ENCODE peak calls at places on chromosomes 16 and 17, in five cellular contexts. B is posterior cingulate gyrus, V is B cell, M is ovary, J is astrocyte of the spinal cord. C is an unnamed sample.

GRCh38 chr17:80294210-80294609 is 33.6 kb downstream of the RNF213 start:
- DNase-seq in B (no peak), V (no peak), M (no peak), J (no peak), C (peak)

GRCh38 chr16:57751539-57752202 is 16.1 kb downstream of the KATNB1 start:
- DNase-seq in B (no peak), V (no peak), M (peak), J (no peak), C (no peak)

GRCh38 chr16:21184834-21185233 is 26.4 kb downstream of the LDAF1 start:
- DNase-seq in B (no peak), V (no peak), M (no peak), J (no peak), C (no peak)

GRCh38 chr16:75648265-75649076 is 898 bp downstream of the TERF2IP start:
- DNase-seq in B (peak), V (peak), M (peak), J (peak), C (peak)

GRCh38 chr17:71636644-71637043 is 484.2 kb upstream of the SOX9 start:
- DNase-seq in B (no peak), V (no peak), M (no peak), J (no peak), C (no peak)

GRCh38 chr17:55897301-55897700 is 146.4 kb downstream of the PCTP start:
- DNase-seq in B (no peak), V (no peak), M (no peak), J (no peak), C (no peak)

GRCh38 chr17:50511058-50511457 is 2.8 kb downstream of the MYCBPAP start:
- DNase-seq in B (no peak), V (no peak), M (no peak), J (no peak), C (no peak)

GRCh38 chr16:47197536-47198179 is 53.9 kb upstream of the NETO2 start:
- DNase-seq in B (no peak), V (no peak), M (no peak), J (no peak), C (no peak)

GRCh38 chr17:34644941-34645550 is 65.7 kb downstream of the TMEM132E start:
- DNase-seq in B (no peak), V (no peak), M (no peak), J (no peak), C (no peak)

GRCh38 chr17:49996495-49997255 is 1.7 kb upstream of the DLX3 start:
- DNase-seq in B (peak), V (peak), M (peak), J (peak), C (no peak)

GRCh38 chr16:19419691-19420060 is 2.0 kb downstream of the TMC5 start:
- DNase-seq in B (no peak), V (no peak), M (no peak), J (no peak), C (no peak)

C was measured in chondrocyte.